ENCODE peak calls at places on chromosome 16, in eight cellular contexts. F is brain microvascular endothelial cell; S is upper lobe of right lung; I is naive thymus-derived CD4-positive, alpha-beta T cell; C is left lung; W is RWPE1; N is CD4-positive, alpha-beta T cell; X is suprapubic skin. K is an unnamed sample.

GRCh38 chr16:77618011-77618410 is 104.3 kb upstream of the NUDT7 start:
- DNase-seq in X (no peak), F (peak), N (no peak), C (no peak), S (no peak), I (no peak), W (no peak), K (no peak)

GRCh38 chr16:25155553-25156460 is 44.3 kb downstream of the LCMT1 start:
- DNase-seq in C (no peak), N (no peak), F (no peak), X (no peak), I (no peak), S (no peak), W (no peak), K (peak)

GRCh38 chr16:50354629-50355456 is 13.9 kb downstream of the BRD7 start:
- DNase-seq in N (no peak), S (no peak), C (no peak), X (no peak), I (peak), W (no peak), F (no peak), K (no peak)

GRCh38 chr16:48609453-48610023 is 442 bp downstream of the N4BP1 start:
- DNase-seq in W (peak), S (peak), N (peak), C (peak), X (peak), I (no peak), F (peak), K (no peak)

GRCh38 chr16:78211200-78211599 is 111.7 kb downstream of the WWOX start:
- DNase-seq in C (no peak), S (no peak), N (no peak), I (no peak), X (no peak), W (no peak), F (no peak), K (no peak)

GRCh38 chr16:73717266-73718057 is 579.2 kb upstream of the PSMD7 start:
- DNase-seq in W (no peak), F (no peak), X (no peak), S (no peak), I (no peak), C (no peak), N (no peak), K (peak)

GRCh38 chr16:22161999-22162657 is at the start of gene SDR42E2:
- DNase-seq in I (peak), F (no peak), N (peak), S (peak), C (peak), W (peak), X (no peak), K (no peak)

GRCh38 chr16:51154271-51155171 is 3.5 kb upstream of the SALL1 start:
- DNase-seq in N (no peak), C (no peak), F (no peak), S (no peak), X (no peak), I (no peak), W (no peak), K (no peak)

GRCh38 chr16:24360936-24361335 is 104.8 kb downstream of the CACNG3 start:
- DNase-seq in N (no peak), I (no peak), C (no peak), S (no peak), X (no peak), F (no peak), W (no peak), K (no peak)

GRCh38 chr16:15782573-15783365 is 74.1 kb downstream of the MYH11 start:
- DNase-seq in I (no peak), S (no peak), C (no peak), F (no peak), W (no peak), X (no peak), N (no peak), K (no peak)

GRCh38 chr16:4179020-4179419 is 62.8 kb upstream of the ADCY9 start:
- DNase-seq in F (no peak), S (peak), W (peak), C (peak), I (no peak), X (peak), N (no peak), K (peak)

GRCh38 chr16:81707411-81708321 is 71.4 kb upstream of the PLCG2 start:
- DNase-seq in F (peak), C (peak), I (no peak), N (no peak), S (peak), X (no peak), W (no peak), K (no peak)

GRCh38 chr16:89567656-89568594 is 7.4 kb downstream of the RPL13 start:
- DNase-seq in I (no peak), N (no peak), X (no peak), F (no peak), W (no peak), S (no peak), C (no peak), K (no peak)

GRCh38 chr16:89565256-89565505 is 4.7 kb downstream of the RPL13 start:
- DNase-seq in X (no peak), I (no peak), C (no peak), W (peak), S (no peak), N (no peak), F (no peak), K (no peak)

GRCh38 chr16:89563639-89564392 is 3.3 kb downstream of the RPL13 start:
- DNase-seq in C (no peak), W (no peak), S (no peak), X (no peak), I (no peak), N (no peak), F (no peak), K (no peak)

GRCh38 chr16:89564476-89565255 is 4.2 kb downstream of the RPL13 start:
- DNase-seq in I (no peak), F (no peak), N (no peak), S (no peak), C (no peak), X (no peak), W (no peak), K (no peak)

GRCh38 chr16:89565506-89566372 is 5.3 kb downstream of the RPL13 start:
- DNase-seq in X (no peak), W (peak), C (peak), I (peak), N (no peak), F (peak), S (peak), K (peak)
- H3K27ac ChIP-seq in X (no peak), W (peak), C (no peak), I (peak), N (no peak), F (no peak), S (no peak), K (peak)

DNA sequence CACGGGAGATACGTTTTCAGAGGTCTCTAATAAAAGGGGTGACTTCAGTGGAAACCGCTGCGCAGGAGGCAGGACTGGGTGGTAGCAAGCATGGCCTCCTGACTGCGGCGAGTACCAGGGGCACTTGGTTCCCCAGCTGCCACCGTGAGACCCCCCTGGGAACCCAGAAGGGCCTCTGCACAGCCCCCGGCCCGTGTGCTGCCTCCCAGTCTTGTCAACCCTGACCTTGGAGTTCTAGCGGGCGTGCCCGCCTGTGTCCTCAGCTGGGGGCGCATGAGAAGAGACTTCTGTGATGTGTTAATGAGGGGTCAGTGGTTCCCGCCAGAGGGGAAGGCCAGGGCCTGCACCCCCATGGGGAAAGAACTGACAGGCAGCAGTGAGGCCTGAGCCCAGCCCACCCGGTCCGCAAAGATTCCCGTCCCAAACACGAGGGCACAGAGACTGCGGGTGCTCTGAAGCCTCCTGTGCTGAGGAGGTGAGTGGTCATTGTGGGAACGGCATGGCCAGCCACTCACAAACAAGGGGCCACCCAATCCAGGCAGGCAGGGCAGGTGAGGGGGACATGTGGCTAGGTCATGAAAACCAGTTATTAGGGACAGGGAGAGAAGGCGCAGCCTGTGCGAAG is 9.4 kb downstream of the ZNF276 start:
- DNase-seq in I (no peak), W (no peak), S (no peak), X (no peak), N (no peak), C (no peak), F (no peak), K (no peak)
- H3K27ac ChIP-seq in I (peak), W (peak), S (no peak), X (no peak), N (peak), C (no peak), F (no peak), K (no peak)

GRCh38 chr16:11913425-11914079 is 2.2 kb downstream of the GSPT1 start:
- DNase-seq in S (no peak), X (no peak), F (no peak), N (no peak), C (no peak), W (no peak), I (peak), K (no peak)
- H3K27ac ChIP-seq in S (no peak), X (peak), F (no peak), N (peak), C (peak), W (no peak), I (peak), K (peak)

DNA sequence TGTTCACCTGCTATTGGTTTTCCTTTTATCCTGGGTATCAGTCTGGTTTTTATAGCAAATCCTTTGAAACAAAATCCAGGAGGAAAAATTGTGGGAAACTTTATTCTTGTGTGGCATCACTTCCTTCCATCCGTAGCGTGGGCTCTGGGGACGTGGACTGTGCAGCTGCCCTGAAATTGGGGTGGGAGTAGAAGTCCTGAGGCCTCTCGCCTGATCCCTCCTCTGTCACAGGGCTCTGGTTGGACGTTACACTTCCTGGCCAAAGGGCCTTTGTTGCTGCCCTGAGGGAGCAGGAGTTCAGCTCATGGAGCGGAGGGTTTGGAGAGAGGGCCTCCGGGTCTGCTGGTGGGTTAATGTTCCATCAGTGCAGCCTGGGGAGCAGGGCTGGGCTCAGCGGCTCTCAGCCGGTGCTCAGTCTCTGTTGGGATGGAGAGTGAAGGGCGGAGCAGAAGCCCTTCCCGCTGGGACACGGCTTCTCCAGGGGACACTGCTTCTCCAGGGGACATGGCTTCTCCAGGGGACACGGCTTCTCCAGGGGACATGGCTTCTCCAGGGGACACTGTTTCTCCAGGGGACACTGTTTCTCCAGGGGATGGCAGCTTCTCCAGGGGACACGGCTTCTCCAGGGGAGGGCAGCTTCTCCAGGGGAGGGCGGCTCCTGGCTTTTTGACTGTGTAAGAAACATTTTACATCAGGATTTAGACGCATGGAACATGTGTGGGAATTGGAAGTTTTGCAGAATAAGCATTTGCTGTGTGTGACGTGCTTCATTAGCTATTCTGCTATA is 15.2 kb upstream of the RPL13 start:
- DNase-seq in I (no peak), C (no peak), F (no peak), S (no peak), X (no peak), W (no peak), N (no peak), K (no peak)
- H3K27ac ChIP-seq in I (no peak), C (no peak), F (no peak), S (no peak), X (no peak), W (peak), N (no peak), K (no peak)

GRCh38 chr16:72474511-72475123 is 302.7 kb upstream of the PMFBP1 start:
- DNase-seq in X (no peak), S (no peak), I (no peak), C (no peak), N (no peak), W (no peak), F (peak), K (peak)

GRCh38 chr16:72470541-72470940 is 298.6 kb upstream of the PMFBP1 start:
- DNase-seq in I (no peak), X (no peak), C (no peak), S (no peak), W (no peak), F (no peak), N (no peak), K (no peak)

GRCh38 chr16:72471317-72471716 is 299.4 kb upstream of the PMFBP1 start:
- DNase-seq in C (no peak), S (no peak), W (no peak), F (no peak), X (no peak), N (no peak), I (no peak), K (no peak)

GRCh38 chr16:72473631-72474030 is 301.7 kb upstream of the PMFBP1 start:
- DNase-seq in F (no peak), S (no peak), C (no peak), I (no peak), W (no peak), X (no peak), N (no peak), K (no peak)

DNA sequence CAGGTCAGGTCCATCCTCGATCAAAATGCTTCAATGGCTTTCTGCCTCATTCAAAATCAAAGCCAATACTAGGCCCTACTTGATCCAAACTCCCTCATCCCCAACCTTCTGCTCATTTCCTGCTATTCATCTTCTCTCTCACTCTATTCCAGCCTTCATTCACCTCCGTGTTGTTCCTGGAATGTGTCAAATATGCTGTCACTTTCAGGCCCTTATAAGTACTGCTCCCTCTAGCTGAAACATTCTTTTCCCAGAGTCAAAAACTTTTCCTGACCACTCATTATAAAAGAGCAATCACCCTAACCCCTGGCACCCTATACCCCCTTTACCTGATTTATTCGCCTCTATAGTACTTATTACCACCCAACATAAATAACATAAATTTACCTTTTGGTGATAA is 303.7 kb upstream of the PMFBP1 start:
- DNase-seq in N (no peak), S (no peak), X (no peak), C (no peak), W (no peak), F (no peak), I (no peak), K (no peak)
- H3K27ac ChIP-seq in N (no peak), S (no peak), X (no peak), C (no peak), W (no peak), F (no peak), I (no peak), K (no peak)

GRCh38 chr16:83961591-83961990 is 6.5 kb upstream of the NECAB2 start:
- DNase-seq in X (no peak), S (no peak), F (no peak), W (no peak), I (no peak), C (peak), N (no peak), K (no peak)
- H3K27ac ChIP-seq in X (no peak), S (no peak), F (no peak), W (peak), I (no peak), C (no peak), N (no peak), K (no peak)

DNA sequence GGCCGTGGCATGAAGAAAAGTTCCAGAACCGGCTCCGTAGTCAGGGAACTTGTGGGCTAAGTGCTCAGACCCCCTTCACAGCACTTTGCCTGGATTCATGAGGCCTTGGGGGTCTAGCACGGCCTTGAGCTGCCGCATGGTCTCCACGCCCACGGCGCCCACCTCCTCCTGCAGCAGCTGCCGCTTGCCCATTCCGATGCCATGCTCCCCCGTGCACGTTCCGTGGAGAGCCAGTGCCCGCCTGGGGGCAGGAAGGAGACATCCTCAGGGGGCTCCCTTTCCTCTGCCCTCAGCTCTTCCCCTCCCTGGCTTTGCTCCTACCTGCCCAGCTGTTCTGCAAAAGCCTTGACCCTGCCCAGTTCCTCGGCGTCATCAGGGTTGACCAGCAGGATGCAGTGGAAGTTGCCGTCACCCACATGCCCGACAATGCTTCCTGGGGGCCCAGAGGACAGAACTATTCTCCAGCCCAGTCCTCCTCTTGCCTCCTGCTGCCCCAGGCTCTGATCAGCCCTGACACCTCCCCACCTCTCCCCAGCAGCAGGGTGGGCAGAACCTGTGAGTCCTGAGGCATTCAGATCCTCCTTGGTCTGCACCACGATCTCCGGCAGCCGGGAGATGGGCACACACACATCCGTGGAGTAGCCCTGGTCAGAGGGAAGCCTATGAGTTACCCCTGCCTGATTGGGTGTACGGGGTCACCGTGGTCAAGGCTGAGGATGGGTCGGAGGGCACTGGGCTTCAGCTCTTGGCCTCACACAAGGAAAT is 4.1 kb downstream of the LDHD start:
- DNase-seq in F (no peak), W (no peak), C (peak), S (peak), X (peak), I (no peak), N (no peak), K (no peak)
- H3K27ac ChIP-seq in F (no peak), W (peak), C (no peak), S (peak), X (no peak), I (no peak), N (no peak), K (no peak)

DNA sequence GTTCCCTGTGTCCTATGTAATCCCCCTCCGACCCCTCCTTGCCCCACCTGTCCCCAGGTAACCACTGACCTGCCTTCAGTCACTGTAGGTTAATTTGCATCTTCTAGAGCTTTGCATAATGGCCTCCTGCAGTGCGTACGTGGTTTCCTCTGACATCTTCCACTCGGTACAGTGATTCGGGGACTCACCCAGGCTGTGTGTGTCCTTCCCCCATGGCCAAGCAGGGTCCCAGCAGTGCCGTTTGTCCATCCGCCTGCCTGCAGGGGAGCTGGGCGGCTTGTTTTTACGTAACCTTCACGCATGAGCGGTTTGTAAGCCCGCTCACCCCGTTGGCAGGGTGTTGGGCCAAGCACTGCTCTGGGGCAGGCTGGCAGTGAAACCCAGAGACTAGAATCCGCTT is 7.9 kb downstream of the MAPK8IP3 start:
- DNase-seq in C (peak), W (no peak), I (no peak), S (no peak), F (no peak), N (no peak), X (no peak), K (no peak)
- H3K27ac ChIP-seq in C (no peak), W (no peak), I (no peak), S (no peak), F (no peak), N (no peak), X (no peak), K (no peak)